ENCODE peak calls at places on chromosome 19, in nine cellular contexts. T is GM03348; O is stimulated activated CD4-positive, alpha-beta T cell treated with anti-CD3 and anti-CD28 coated beads, Interleukin-4, amount 100 ng/mL, for 1 hour; M is iris pigment epithelial cell; P is fibroblast of mammary gland; Y is AG09309; V is endothelial cell; I is anterior cingulate cortex; X is nucleus accumbens. G is an unnamed sample.

GRCh38 chr19:2215281-2215751 is 20.8 kb downstream of the PLEKHJ1 start:
- DNase-seq in P (no peak), Y (no peak), I (no peak), O (peak), M (no peak), V (no peak), X (peak), T (no peak), G (no peak)

GRCh38 chr19:17671906-17672305 is 16.2 kb downstream of the UNC13A start:
- DNase-seq in Y (no peak), T (no peak), X (no peak), I (no peak), M (peak), O (no peak), V (peak), P (peak), G (peak)

GRCh38 chr19:33620611-33621010 is 1.1 kb upstream of the CHST8 start:
- DNase-seq in M (no peak), O (no peak), T (no peak), Y (no peak), I (no peak), V (no peak), X (no peak), P (no peak), G (no peak)

GRCh38 chr19:18939922-18940775 is 868 bp downstream of the HOMER3 start:
- DNase-seq in Y (no peak), M (peak), P (peak), I (peak), V (peak), X (peak), O (no peak), T (peak), G (peak)

GRCh38 chr19:3387645-3388589 is 21.5 kb downstream of the NFIC start:
- DNase-seq in P (peak), T (peak), I (peak), Y (no peak), O (no peak), V (no peak), M (no peak), X (peak), G (no peak)

GRCh38 chr19:56155124-56155687 is 14.1 kb downstream of the ZNF444 start:
- DNase-seq in T (no peak), M (no peak), O (no peak), V (peak), X (no peak), I (no peak), P (no peak), Y (no peak), G (no peak)

GRCh38 chr19:7899751-7900352 is 3.8 kb upstream of the MAP2K7 start:
- DNase-seq in M (no peak), X (no peak), T (no peak), V (no peak), O (no peak), P (no peak), Y (no peak), I (no peak), G (no peak)

GRCh38 chr19:53917356-53917755 is 8.3 kb downstream of the CACNG7 start:
- DNase-seq in O (no peak), M (no peak), Y (no peak), V (no peak), X (peak), I (no peak), T (no peak), P (no peak), G (no peak)

GRCh38 chr19:3455960-3456601 is 24.2 kb downstream of the SMIM24 start:
- DNase-seq in T (no peak), V (no peak), P (no peak), M (no peak), O (no peak), Y (no peak), X (no peak), I (no peak), G (no peak)

GRCh38 chr19:33950141-33950805 is 153.6 kb downstream of the KCTD15 start:
- DNase-seq in M (no peak), Y (no peak), O (no peak), T (no peak), I (no peak), X (no peak), P (peak), V (no peak), G (no peak)

GRCh38 chr19:45995715-45996385 is 583 bp downstream of the CCDC61 start:
- DNase-seq in I (no peak), V (no peak), T (no peak), O (no peak), X (no peak), M (peak), P (peak), Y (no peak), G (peak)

GRCh38 chr19:52946322-52947310 is 16.1 kb downstream of the ZNF816 start:
- DNase-seq in Y (no peak), X (peak), M (peak), O (no peak), P (peak), T (peak), I (no peak), V (peak), G (no peak)

GRCh38 chr19:52689804-52690394 is 44.9 kb downstream of the ZNF611 start:
- DNase-seq in I (peak), O (peak), P (no peak), T (peak), V (peak), X (peak), Y (no peak), M (peak), G (no peak)

GRCh38 chr19:3781603-3782002 is 4.6 kb downstream of the MATK start:
- DNase-seq in V (no peak), I (no peak), P (no peak), Y (no peak), O (no peak), X (no peak), M (no peak), T (no peak), G (no peak)

GRCh38 chr19:47186337-47187022 is 44.5 kb downstream of the BBC3 start:
- DNase-seq in T (no peak), X (no peak), I (no peak), O (peak), P (no peak), Y (no peak), M (no peak), V (no peak), G (no peak)

GRCh38 chr19:50657672-50658437 is 8.6 kb downstream of the C19orf81 start:
- DNase-seq in X (peak), V (peak), Y (peak), M (peak), I (peak), T (peak), O (peak), P (peak), G (peak)

GRCh38 chr19:21848706-21849105 is 12.7 kb upstream of the ZNF43 start:
- DNase-seq in O (no peak), M (peak), P (no peak), T (no peak), Y (no peak), I (no peak), X (no peak), V (no peak), G (no peak)

GRCh38 chr19:48501446-48501960 is 10.1 kb downstream of the LMTK3 start:
- DNase-seq in P (no peak), M (no peak), T (no peak), Y (no peak), I (no peak), O (peak), X (no peak), V (no peak), G (peak)

GRCh38 chr19:8585894-8586750 is 8.9 kb upstream of the MYO1F start:
- DNase-seq in I (no peak), X (peak), Y (no peak), V (peak), P (no peak), O (peak), M (peak), T (peak), G (peak)

GRCh38 chr19:3398900-3399278 is 32.5 kb downstream of the NFIC start:
- DNase-seq in X (no peak), T (no peak), Y (no peak), P (no peak), V (no peak), O (no peak), M (no peak), I (no peak), G (no peak)

GRCh38 chr19:3358919-3359849 is 7.2 kb upstream of the NFIC start:
- DNase-seq in M (peak), Y (no peak), I (peak), T (peak), X (peak), V (no peak), P (peak), O (peak), G (peak)